ENCODE peak calls at places on chromosomes 1 and 21, in five cellular contexts. One of them, this sample, is unnamed.

GRCh38 chr1:247111259-247111635 is 7.1 kb upstream of the ZNF669 start:
- DNase-seq in thoracic aorta: no peak
- DNase-seq in GM23248: peak; percentile 50
- DNase-seq in GM06990: no peak
- DNase-seq in fibroblast of lung: no peak
- DNase-seq in this sample: no peak

GRCh38 chr1:226733309-226733708 is 5.8 kb downstream of the ITPKB start:
- DNase-seq in fibroblast of lung: no peak
- DNase-seq in thoracic aorta: no peak
- DNase-seq in GM06990: no peak
- DNase-seq in GM23248: no peak
- DNase-seq in this sample: peak; percentile 46

GRCh38 chr1:3774503-3775247 is 2.1 kb downstream of the SMIM1 start:
- DNase-seq in GM06990: no peak
- DNase-seq in thoracic aorta: no peak
- DNase-seq in fibroblast of lung: no peak
- DNase-seq in GM23248: peak; percentile 24
- DNase-seq in this sample: no peak

GRCh38 chr1:233389169-233389568 is 61.6 kb downstream of the MAP3K21 start:
- DNase-seq in fibroblast of lung: no peak
- DNase-seq in GM23248: peak; percentile 3
- DNase-seq in GM06990: no peak
- DNase-seq in thoracic aorta: no peak
- DNase-seq in this sample: no peak

GRCh38 chr1:85611856-85612255 is 31.3 kb downstream of the CCN1 start:
- DNase-seq in GM06990: no peak
- DNase-seq in GM23248: peak; percentile 99
- DNase-seq in fibroblast of lung: peak; percentile 99
- DNase-seq in thoracic aorta: no peak
- DNase-seq in this sample: no peak

GRCh38 chr1:59505596-59506028 is 208.7 kb downstream of the FGGY start:
- DNase-seq in fibroblast of lung: no peak
- DNase-seq in GM23248: peak; percentile 35
- DNase-seq in thoracic aorta: no peak
- DNase-seq in GM06990: no peak
- DNase-seq in this sample: no peak

GRCh38 chr21:33241846-33242245 is 12.1 kb downstream of the IFNAR2 start:
- DNase-seq in thoracic aorta: no peak
- DNase-seq in fibroblast of lung: no peak
- DNase-seq in GM23248: no peak
- DNase-seq in GM06990: no peak
- DNase-seq in this sample: no peak

GRCh38 chr1:116793357-116793935 is 39.2 kb downstream of the CD2 start:
- DNase-seq in GM23248: no peak
- DNase-seq in GM06990: no peak
- DNase-seq in thoracic aorta: no peak
- DNase-seq in fibroblast of lung: no peak
- DNase-seq in this sample: no peak

GRCh38 chr1:65407875-65408274 is 12.6 kb upstream of the LEPR start:
- DNase-seq in fibroblast of lung: no peak
- DNase-seq in GM06990: no peak
- DNase-seq in thoracic aorta: no peak
- DNase-seq in GM23248: no peak
- DNase-seq in this sample: no peak

GRCh38 chr21:16605588-16605987 is 875.8 kb downstream of the USP25 start:
- DNase-seq in GM06990: no peak
- DNase-seq in fibroblast of lung: peak; percentile 41
- DNase-seq in thoracic aorta: no peak
- DNase-seq in GM23248: no peak
- DNase-seq in this sample: no peak

GRCh38 chr21:15729674-15730483 is at the start of gene USP25:
- DNase-seq in thoracic aorta: peak; percentile 57
- DNase-seq in fibroblast of lung: peak; percentile 77
- DNase-seq in GM06990: peak; percentile 89
- DNase-seq in GM23248: peak; percentile 87
- DNase-seq in this sample: peak; percentile 91

GRCh38 chr1:9399510-9400424 is 107.1 kb downstream of the SPSB1 start:
- DNase-seq in fibroblast of lung: peak; percentile 51
- DNase-seq in thoracic aorta: no peak
- DNase-seq in GM06990: no peak
- DNase-seq in GM23248: no peak
- DNase-seq in this sample: no peak

GRCh38 chr21:35697321-35697808 is 363.0 kb downstream of the SETD4 start:
- DNase-seq in GM23248: peak; percentile 5
- DNase-seq in GM06990: no peak
- DNase-seq in fibroblast of lung: peak; percentile 68
- DNase-seq in thoracic aorta: no peak
- DNase-seq in this sample: no peak

GRCh38 chr1:75796376-75797272 is at the start of gene MSH4:
- DNase-seq in fibroblast of lung: no peak
- DNase-seq in GM23248: no peak
- DNase-seq in thoracic aorta: no peak
- DNase-seq in GM06990: peak; percentile 68
- DNase-seq in this sample: no peak

GRCh38 chr1:240860023-240860422 is 248.1 kb upstream of the GREM2 start:
- DNase-seq in thoracic aorta: no peak
- DNase-seq in GM06990: no peak
- DNase-seq in fibroblast of lung: no peak
- DNase-seq in GM23248: no peak
- DNase-seq in this sample: no peak

GRCh38 chr1:222539951-222540597 is 7.8 kb downstream of the HHIPL2 start:
- DNase-seq in GM23248: peak; percentile 23
- DNase-seq in thoracic aorta: no peak
- DNase-seq in GM06990: no peak
- DNase-seq in fibroblast of lung: no peak
- DNase-seq in this sample: no peak

GRCh38 chr1:215835951-215836350 is 268.8 kb downstream of the KCTD3 start:
- DNase-seq in GM23248: peak; percentile 83
- DNase-seq in GM06990: no peak
- DNase-seq in thoracic aorta: no peak
- DNase-seq in fibroblast of lung: peak; percentile 79
- DNase-seq in this sample: no peak

GRCh38 chr1:154886281-154887036 is 16.4 kb upstream of the KCNN3 start:
- DNase-seq in GM06990: no peak
- DNase-seq in fibroblast of lung: no peak
- DNase-seq in GM23248: no peak
- DNase-seq in thoracic aorta: no peak
- DNase-seq in this sample: no peak

GRCh38 chr1:38009841-38010180 is 2.7 kb upstream of the UTP11 start:
- DNase-seq in GM06990: no peak
- DNase-seq in GM23248: no peak
- DNase-seq in thoracic aorta: no peak
- DNase-seq in fibroblast of lung: no peak
- DNase-seq in this sample: no peak

GRCh38 chr1:155176544-155177071 is 3.0 kb downstream of the TRIM46 start:
- DNase-seq in thoracic aorta: no peak
- DNase-seq in GM23248: peak; percentile 81
- DNase-seq in GM06990: no peak
- DNase-seq in fibroblast of lung: peak; percentile 71
- DNase-seq in this sample: peak; percentile 80

GRCh38 chr1:12618661-12619395 is 818 bp upstream of the DHRS3 start:
- DNase-seq in GM06990: no peak
- DNase-seq in fibroblast of lung: peak; percentile 71
- DNase-seq in thoracic aorta: no peak
- DNase-seq in GM23248: peak; percentile 93
- DNase-seq in this sample: peak; percentile 73

GRCh38 chr1:5623399-5623798 is 368.8 kb downstream of the NPHP4 start:
- DNase-seq in GM06990: no peak
- DNase-seq in fibroblast of lung: no peak
- DNase-seq in thoracic aorta: no peak
- DNase-seq in GM23248: no peak
- DNase-seq in this sample: no peak

GRCh38 chr1:41683681-41684500 is 199.4 kb upstream of the EDN2 start:
- DNase-seq in GM06990: peak; percentile 48
- DNase-seq in thoracic aorta: no peak
- DNase-seq in GM23248: peak; percentile 57
- DNase-seq in fibroblast of lung: no peak
- DNase-seq in this sample: no peak

GRCh38 chr1:8022395-8023286 is 3.5 kb downstream of the ERRFI1 start:
- DNase-seq in fibroblast of lung: peak; percentile 9
- DNase-seq in GM23248: no peak
- DNase-seq in GM06990: no peak
- DNase-seq in thoracic aorta: no peak
- DNase-seq in this sample: no peak

GRCh38 chr21:39444406-39445145 is 1.0 kb downstream of the LCA5L start:
- DNase-seq in thoracic aorta: no peak
- DNase-seq in GM23248: peak; percentile 75
- DNase-seq in fibroblast of lung: peak; percentile 22
- DNase-seq in GM06990: no peak
- DNase-seq in this sample: no peak

GRCh38 chr21:39441502-39442475 is 3.8 kb downstream of the LCA5L start:
- DNase-seq in thoracic aorta: no peak
- DNase-seq in fibroblast of lung: peak; percentile 68
- DNase-seq in GM06990: no peak
- DNase-seq in GM23248: peak; percentile 77
- DNase-seq in this sample: no peak

GRCh38 chr21:39434950-39435349 is 10.6 kb downstream of the LCA5L start:
- DNase-seq in thoracic aorta: no peak
- DNase-seq in GM06990: no peak
- DNase-seq in fibroblast of lung: peak; percentile 39
- DNase-seq in GM23248: peak; percentile 57
- DNase-seq in this sample: no peak

GRCh38 chr21:39439232-39439631 is 6.3 kb downstream of the LCA5L start:
- DNase-seq in GM23248: no peak
- DNase-seq in fibroblast of lung: no peak
- DNase-seq in thoracic aorta: no peak
- DNase-seq in GM06990: no peak
- DNase-seq in this sample: no peak
- H3K27me3 ChIP-seq in GM23248: no peaks in the 10 kb centered on the region
- H3K27me3 ChIP-seq in fibroblast of lung: no peaks in the 10 kb centered on the region
- H3K27me3 ChIP-seq in thoracic aorta: no peaks in the 10 kb centered on the region
- H3K27me3 ChIP-seq in GM06990: no peaks in the 10 kb centered on the region
- H3K27me3 ChIP-seq in this sample: no peaks in the 10 kb centered on the region

GRCh38 chr1:29849038-29849750 is 612.9 kb downstream of the PTPRU start:
- DNase-seq in GM06990: peak; percentile 46
- DNase-seq in GM23248: peak; percentile 53
- DNase-seq in thoracic aorta: no peak
- DNase-seq in fibroblast of lung: peak; percentile 32
- DNase-seq in this sample: no peak
- H3K27me3 ChIP-seq in GM06990: no peaks in the 10 kb centered on the region
- H3K27me3 ChIP-seq in GM23248: peaks cover 21% of the 10 kb centered on the region
- H3K27me3 ChIP-seq in thoracic aorta: no peaks in the 10 kb centered on the region
- H3K27me3 ChIP-seq in fibroblast of lung: no peaks in the 10 kb centered on the region
- H3K27me3 ChIP-seq in this sample: no peaks in the 10 kb centered on the region

GRCh38 chr1:159187647-159188374 is 16.4 kb downstream of the CADM3 start:
- DNase-seq in GM06990: no peak
- DNase-seq in fibroblast of lung: no peak
- DNase-seq in thoracic aorta: no peak
- DNase-seq in GM23248: no peak
- DNase-seq in this sample: no peak

GRCh38 chr1:159184201-159184600 is 12.8 kb downstream of the CADM3 start:
- DNase-seq in fibroblast of lung: no peak
- DNase-seq in thoracic aorta: no peak
- DNase-seq in GM06990: no peak
- DNase-seq in GM23248: no peak
- DNase-seq in this sample: no peak

GRCh38 chr1:159181328-159182024 is 10.1 kb downstream of the CADM3 start:
- DNase-seq in GM23248: no peak
- DNase-seq in GM06990: no peak
- DNase-seq in fibroblast of lung: no peak
- DNase-seq in thoracic aorta: no peak
- DNase-seq in this sample: no peak

GRCh38 chr1:159188375-159188788 is 16.3 kb upstream of the ACKR1 start:
- DNase-seq in fibroblast of lung: peak; percentile 10
- DNase-seq in GM06990: peak; percentile 56
- DNase-seq in thoracic aorta: no peak
- DNase-seq in GM23248: peak; percentile 48
- DNase-seq in this sample: no peak

GRCh38 chr1:159185121-159185520 is 13.7 kb downstream of the CADM3 start:
- DNase-seq in GM06990: no peak
- DNase-seq in fibroblast of lung: no peak
- DNase-seq in GM23248: no peak
- DNase-seq in thoracic aorta: no peak
- DNase-seq in this sample: no peak
- H3K27me3 ChIP-seq in GM06990: no peaks in the 10 kb centered on the region
- H3K27me3 ChIP-seq in fibroblast of lung: peaks cover 2% of the 10 kb centered on the region
- H3K27me3 ChIP-seq in GM23248: peaks cover 28% of the 10 kb centered on the region
- H3K27me3 ChIP-seq in thoracic aorta: no peaks in the 10 kb centered on the region
- H3K27me3 ChIP-seq in this sample: no peaks in the 10 kb centered on the region

DNA sequence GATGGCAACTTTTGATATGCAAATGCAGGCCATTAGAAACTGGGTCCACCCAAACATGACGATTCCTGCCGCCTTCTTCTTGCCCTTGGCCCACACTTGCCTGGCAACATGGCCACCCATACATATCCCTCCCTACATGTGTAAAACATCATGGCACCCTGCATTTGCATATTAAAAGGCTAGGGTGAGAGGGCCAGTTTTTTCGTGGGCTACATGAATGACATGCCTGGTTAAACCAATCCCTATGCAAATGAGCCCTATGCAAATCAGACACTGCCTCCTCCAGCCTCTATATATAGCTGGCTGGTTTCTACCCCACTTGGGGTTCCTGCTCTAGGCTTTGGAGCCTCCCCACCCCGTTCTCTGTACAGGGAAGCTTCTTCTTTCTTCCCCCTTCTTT is 18.8 kb downstream of the PLA2G2A start:
- DNase-seq in fibroblast of lung: no peak
- DNase-seq in GM23248: no peak
- DNase-seq in thoracic aorta: no peak
- DNase-seq in GM06990: peak; percentile 13
- DNase-seq in this sample: no peak
- H3K27me3 ChIP-seq in fibroblast of lung: peaks cover 18% of the 10 kb centered on the region
- H3K27me3 ChIP-seq in GM23248: peaks cover 46% of the 10 kb centered on the region
- H3K27me3 ChIP-seq in thoracic aorta: no peaks in the 10 kb centered on the region
- H3K27me3 ChIP-seq in GM06990: no peaks in the 10 kb centered on the region
- H3K27me3 ChIP-seq in this sample: no peaks in the 10 kb centered on the region

This sample was measured in CD8-positive, alpha-beta memory T cell.